ENCODE peak calls at places on chromosomes 6 and 20, in five cellular contexts. F is HCT116, J is stomach, I is heart left ventricle, X is fibroblast of lung. S is an unnamed sample.

GRCh38 chr6:37239511-37239910 is 18.1 kb upstream of the TBC1D22B start:
- DNase-seq in F (no peak), J (no peak), I (no peak), X (peak), S (no peak)

GRCh38 chr6:159084493-159085091 is 39.8 kb upstream of the TAGAP start:
- DNase-seq in F (no peak), J (no peak), I (no peak), X (peak), S (no peak)

GRCh38 chr6:160412993-160413392 is 64.8 kb downstream of the SLC22A3 start:
- DNase-seq in F (no peak), J (no peak), I (no peak), X (no peak), S (no peak)

GRCh38 chr6:145895802-145896201 is 68.4 kb downstream of the SHPRH start:
- DNase-seq in F (no peak), J (no peak), I (no peak), X (no peak), S (no peak)

GRCh38 chr6:7631466-7631865 is 41.5 kb downstream of the SNRNP48 start:
- DNase-seq in F (no peak), J (no peak), I (no peak), X (no peak), S (no peak)

GRCh38 chr20:31909253-31910070 is 39.0 kb downstream of the TTLL9 start:
- DNase-seq in F (no peak), J (no peak), I (no peak), X (no peak), S (no peak)

GRCh38 chr6:44508646-44509045 is 121.1 kb downstream of the CDC5L start:
- DNase-seq in F (no peak), J (no peak), I (no peak), X (peak), S (no peak)

GRCh38 chr6:30565772-30566171 is 5.5 kb upstream of the ABCF1 start:
- DNase-seq in F (no peak), J (no peak), I (no peak), X (no peak), S (no peak)

GRCh38 chr20:1402149-1402548 is 9.3 kb upstream of the FKBP1A start:
- DNase-seq in F (no peak), J (no peak), I (no peak), X (peak), S (no peak)

GRCh38 chr6:161374971-161375873 is 101.4 kb upstream of the AGPAT4 start:
- DNase-seq in F (no peak), J (peak), I (peak), X (peak), S (no peak)

GRCh38 chr20:55116598-55116997 is 641.2 kb downstream of the DOK5 start:
- DNase-seq in F (no peak), J (no peak), I (no peak), X (no peak), S (no peak)

GRCh38 chr20:62367136-62367482 is at the start of gene LAMA5:
- DNase-seq in F (no peak), J (peak), I (peak), X (peak), S (no peak)

GRCh38 chr6:108621117-108621516 is 60.4 kb downstream of the FOXO3 start:
- DNase-seq in F (peak), J (peak), I (no peak), X (peak), S (no peak)

GRCh38 chr6:42451595-42452170 is at the start of gene TRERF1:
- DNase-seq in F (peak), J (peak), I (peak), X (peak), S (no peak)

GRCh38 chr6:134145786-134146185 is 93.4 kb upstream of the SLC2A12 start:
- DNase-seq in F (no peak), J (no peak), I (no peak), X (peak), S (no peak)

GRCh38 chr20:47506850-47507249 is 5.2 kb downstream of the NCOA3 start:
- DNase-seq in F (no peak), J (no peak), I (no peak), X (no peak), S (no peak)

GRCh38 chr6:141580988-141581387 is 551.7 kb upstream of the GJE1 start:
- DNase-seq in F (no peak), J (no peak), I (no peak), X (peak), S (no peak)

GRCh38 chr20:8301655-8302054 is 169.6 kb downstream of the PLCB1 start:
- DNase-seq in F (no peak), J (no peak), I (no peak), X (peak), S (no peak)

GRCh38 chr6:24925661-24926060 is 10.1 kb downstream of the RIPOR2 start:
- DNase-seq in F (no peak), J (no peak), I (no peak), X (no peak), S (no peak)

GRCh38 chr20:24971702-24972101 is 20.8 kb downstream of the APMAP start:
- DNase-seq in F (no peak), J (no peak), I (no peak), X (no peak), S (no peak)

GRCh38 chr20:63254536-63255384 is 497 bp upstream of the NKAIN4 start:
- DNase-seq in F (no peak), J (no peak), I (no peak), X (no peak), S (no peak)

GRCh38 chr20:53767206-53767924 is 173.7 kb upstream of the ZNF217 start:
- DNase-seq in F (no peak), J (no peak), I (no peak), X (no peak), S (no peak)
- TF ChIP-seq CTCF in F (no peak), J (no peak), I (no peak), X (no peak), S (no peak)

GRCh38 chr20:58950603-58951002 is 30.5 kb upstream of the NELFCD start:
- DNase-seq in F (no peak), J (no peak), I (no peak), X (no peak), S (no peak)
- TF ChIP-seq CTCF in F (peak), J (no peak), I (no peak), X (no peak), S (no peak)

GRCh38 chr6:168051648-168052047 is 27.4 kb downstream of the FRMD1 start:
- DNase-seq in F (no peak), J (no peak), I (no peak), X (no peak), S (no peak)

GRCh38 chr6:168049681-168050224 is 29.3 kb downstream of the FRMD1 start:
- DNase-seq in F (no peak), J (no peak), I (no peak), X (no peak), S (no peak)

GRCh38 chr6:168052291-168052891 is 26.6 kb downstream of the FRMD1 start:
- DNase-seq in F (no peak), J (peak), I (no peak), X (no peak), S (no peak)

GRCh38 chr6:168050225-168050796 is 28.7 kb downstream of the FRMD1 start:
- DNase-seq in F (no peak), J (no peak), I (no peak), X (no peak), S (no peak)

GRCh38 chr6:168050861-168051586 is 28.0 kb downstream of the FRMD1 start:
- DNase-seq in F (no peak), J (no peak), I (no peak), X (no peak), S (no peak)
- TF ChIP-seq CTCF in F (no peak), J (no peak), I (peak), X (peak), S (peak)

GRCh38 chr6:148343383-148343782 is 745 bp downstream of the SASH1 start:
- DNase-seq in F (no peak), J (no peak), I (no peak), X (peak), S (no peak)
- TF ChIP-seq CTCF in F (no peak), J (no peak), I (no peak), X (no peak), S (no peak)

DNA sequence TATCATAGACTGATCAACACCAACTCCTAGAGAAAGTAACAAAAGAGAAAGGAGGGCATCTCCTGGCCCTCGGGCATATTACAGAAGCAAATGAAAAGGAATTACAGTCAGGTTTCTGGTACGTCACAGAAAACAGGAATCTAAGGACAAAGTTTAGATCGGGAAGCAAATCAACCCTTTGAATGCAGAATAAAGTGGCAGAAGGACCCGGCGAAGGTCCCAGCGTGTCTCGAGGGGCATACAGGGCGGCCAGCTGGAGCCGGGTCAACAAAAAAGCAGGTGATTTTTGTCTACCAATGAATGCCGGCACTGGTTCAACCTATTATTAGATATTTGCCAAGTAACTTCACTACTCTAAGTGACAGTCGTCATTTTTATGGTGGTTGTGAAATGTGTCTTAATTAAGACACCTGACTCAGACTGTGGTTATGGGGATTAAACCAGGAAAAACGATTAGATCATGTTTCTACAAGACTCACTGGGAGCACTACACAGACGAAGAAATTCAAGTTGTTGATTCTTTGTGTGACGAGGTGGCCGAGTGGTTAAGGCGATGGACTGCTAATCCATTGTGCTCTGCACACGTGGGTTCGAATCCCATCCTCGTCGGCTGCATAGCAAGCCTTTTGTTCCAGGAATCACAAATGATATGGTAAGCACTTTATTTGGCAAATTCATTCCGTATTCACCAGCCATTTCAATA is 12.4 kb upstream of the ZSCAN9 start:
- DNase-seq in F (peak), J (no peak), I (no peak), X (peak), S (peak)
- TF ChIP-seq CTCF in F (no peak), J (no peak), I (no peak), X (no peak), S (no peak)

GRCh38 chr20:51385941-51386530 is 156.5 kb downstream of the NFATC2 start:
- DNase-seq in F (peak), J (no peak), I (no peak), X (peak), S (no peak)
- TF ChIP-seq CTCF in F (peak), J (no peak), I (peak), X (peak), S (peak)

GRCh38 chr20:54102543-54102942 is 32.1 kb upstream of the BCAS1 start:
- DNase-seq in F (no peak), J (no peak), I (no peak), X (no peak), S (no peak)

GRCh38 chr20:54105653-54106052 is 35.3 kb upstream of the BCAS1 start:
- DNase-seq in F (no peak), J (no peak), I (no peak), X (no peak), S (no peak)

GRCh38 chr20:54103067-54103761 is 32.8 kb upstream of the BCAS1 start:
- DNase-seq in F (peak), J (peak), I (peak), X (peak), S (no peak)

GRCh38 chr20:54106162-54106561 is 35.8 kb upstream of the BCAS1 start:
- DNase-seq in F (no peak), J (no peak), I (no peak), X (no peak), S (no peak)

DNA sequence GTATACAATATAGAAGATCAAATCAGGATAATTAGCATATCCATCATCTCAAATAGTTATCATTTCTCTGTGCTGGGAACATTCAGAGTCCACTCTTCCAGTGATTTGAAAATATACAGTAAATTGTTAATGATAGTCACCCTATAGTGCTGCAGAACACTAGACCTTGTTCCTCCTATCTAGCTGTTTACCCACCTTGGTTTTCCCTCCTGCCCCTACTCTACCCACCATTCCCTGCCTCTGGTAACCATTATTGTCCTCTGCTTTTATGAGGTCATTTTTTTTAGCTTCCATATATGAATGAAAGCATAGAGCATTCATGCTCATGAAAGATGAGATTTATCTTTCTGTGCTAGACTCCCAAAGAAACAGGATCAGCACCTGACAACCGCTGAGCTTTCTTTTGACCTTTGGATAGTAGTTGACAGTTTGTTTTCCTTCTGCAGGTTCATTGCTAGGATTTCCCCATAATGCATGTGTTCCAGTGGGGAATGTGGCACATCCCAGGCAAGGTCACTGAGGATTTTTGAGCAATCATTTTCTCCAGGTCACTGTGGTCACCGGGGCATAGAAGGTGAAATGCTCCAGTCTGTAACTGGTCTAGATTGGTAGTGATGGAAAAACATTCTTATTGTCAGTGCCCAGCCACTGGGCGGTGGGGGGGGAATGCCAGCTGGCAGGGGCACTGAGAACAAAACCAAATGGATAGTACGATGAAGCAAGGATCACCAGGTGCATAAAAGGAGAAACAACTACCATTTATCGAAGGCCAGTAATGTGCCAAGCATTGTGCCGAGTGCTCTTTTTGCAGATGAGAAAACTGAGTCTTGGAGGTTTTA is 33.6 kb upstream of the BCAS1 start:
- DNase-seq in F (no peak), J (no peak), I (no peak), X (no peak), S (no peak)
- TF ChIP-seq CTCF in F (no peak), J (no peak), I (no peak), X (no peak), S (no peak)

DNA sequence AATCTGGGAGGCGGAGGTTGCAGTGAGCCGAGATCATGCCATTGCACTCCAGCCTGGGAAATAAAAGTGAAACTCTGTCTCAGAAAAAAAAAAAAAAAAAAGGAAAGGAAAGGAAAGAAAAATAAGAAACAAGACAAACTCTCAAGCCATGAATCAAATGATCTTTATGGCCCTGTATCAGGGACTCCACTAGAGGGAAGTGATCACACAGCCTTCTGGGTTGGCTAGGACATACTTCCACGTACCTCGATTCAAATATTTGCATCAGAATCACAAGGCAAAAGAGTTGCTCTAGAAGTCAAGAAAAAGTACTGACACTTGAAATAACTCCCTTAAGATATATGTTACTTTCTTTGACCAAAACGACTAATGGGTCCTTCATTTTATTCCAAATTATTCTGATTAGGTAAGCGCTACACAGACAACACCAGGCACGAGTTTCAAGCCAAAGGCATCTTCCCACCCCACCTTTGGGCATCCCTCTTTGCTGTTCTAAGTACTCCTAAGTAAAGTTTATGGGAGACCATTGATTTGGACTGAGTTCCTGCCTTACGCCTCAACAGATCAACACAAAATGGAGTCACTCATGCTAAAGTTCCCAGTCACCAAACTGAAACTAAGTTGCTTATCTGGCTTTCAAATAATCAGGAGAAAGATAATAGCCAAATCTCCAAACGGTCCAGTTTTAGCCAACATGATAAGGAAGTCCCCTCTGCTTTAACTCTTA is 77.5 kb upstream of the NT5E start:
- DNase-seq in F (no peak), J (no peak), I (no peak), X (no peak), S (no peak)
- TF ChIP-seq CTCF in F (no peak), J (no peak), I (no peak), X (peak), S (no peak)